ENCODE peak calls at places on chromosomes 3 and 15, in eight cellular contexts. One of them, this sample, is unnamed.

GRCh38 chr3:81268526-81268925 is 492.9 kb downstream of the GBE1 start:
- DNase-seq in cardiac fibroblast: no peak
- DNase-seq in NCI-H69: no peak
- DNase-seq in left ventricle myocardium inferior: no peak
- DNase-seq in activated naive CD8-positive, alpha-beta T cell treated with anti-CD3 and anti-CD28 coated beads, Interleukin-2, amount 50 U/mL, for 24 hours: no peak
- DNase-seq in MCF 10A: no peak
- DNase-seq in NCI-H1105: no peak
- DNase-seq in NCI-H774: no peak
- DNase-seq in this sample: no peak

GRCh38 chr3:174862101-174862500 is 3.0 kb downstream of the NAALADL2 start:
- DNase-seq in cardiac fibroblast: no peak
- DNase-seq in NCI-H69: peak
- DNase-seq in left ventricle myocardium inferior: no peak
- DNase-seq in activated naive CD8-positive, alpha-beta T cell treated with anti-CD3 and anti-CD28 coated beads, Interleukin-2, amount 50 U/mL, for 24 hours: no peak
- DNase-seq in MCF 10A: peak
- DNase-seq in NCI-H1105: peak
- DNase-seq in NCI-H774: peak
- DNase-seq in this sample: peak

GRCh38 chr3:33645060-33645841 is 72.8 kb downstream of the CLASP2 start:
- DNase-seq in cardiac fibroblast: peak
- DNase-seq in NCI-H69: peak
- DNase-seq in left ventricle myocardium inferior: no peak
- DNase-seq in activated naive CD8-positive, alpha-beta T cell treated with anti-CD3 and anti-CD28 coated beads, Interleukin-2, amount 50 U/mL, for 24 hours: peak
- DNase-seq in MCF 10A: peak
- DNase-seq in NCI-H1105: peak
- DNase-seq in NCI-H774: peak
- DNase-seq in this sample: no peak

GRCh38 chr3:129305592-129306091 is 27.0 kb downstream of the HMCES start:
- DNase-seq in cardiac fibroblast: peak
- DNase-seq in NCI-H69: peak
- DNase-seq in left ventricle myocardium inferior: peak
- DNase-seq in activated naive CD8-positive, alpha-beta T cell treated with anti-CD3 and anti-CD28 coated beads, Interleukin-2, amount 50 U/mL, for 24 hours: no peak
- DNase-seq in MCF 10A: no peak
- DNase-seq in NCI-H1105: peak
- DNase-seq in NCI-H774: peak
- DNase-seq in this sample: no peak

GRCh38 chr15:100097342-100097899 is 244.4 kb downstream of the ADAMTS17 start:
- DNase-seq in cardiac fibroblast: no peak
- DNase-seq in NCI-H69: no peak
- DNase-seq in left ventricle myocardium inferior: no peak
- DNase-seq in activated naive CD8-positive, alpha-beta T cell treated with anti-CD3 and anti-CD28 coated beads, Interleukin-2, amount 50 U/mL, for 24 hours: no peak
- DNase-seq in MCF 10A: no peak
- DNase-seq in NCI-H1105: no peak
- DNase-seq in NCI-H774: no peak
- DNase-seq in this sample: no peak

GRCh38 chr3:172107403-172107802 is 68.0 kb downstream of the FNDC3B start:
- DNase-seq in cardiac fibroblast: no peak
- DNase-seq in NCI-H69: no peak
- DNase-seq in left ventricle myocardium inferior: no peak
- DNase-seq in activated naive CD8-positive, alpha-beta T cell treated with anti-CD3 and anti-CD28 coated beads, Interleukin-2, amount 50 U/mL, for 24 hours: peak
- DNase-seq in MCF 10A: no peak
- DNase-seq in NCI-H1105: no peak
- DNase-seq in NCI-H774: no peak
- DNase-seq in this sample: no peak

GRCh38 chr3:151445283-151446001 is 15.4 kb downstream of the IGSF10 start:
- DNase-seq in cardiac fibroblast: peak
- DNase-seq in NCI-H69: no peak
- DNase-seq in left ventricle myocardium inferior: no peak
- DNase-seq in activated naive CD8-positive, alpha-beta T cell treated with anti-CD3 and anti-CD28 coated beads, Interleukin-2, amount 50 U/mL, for 24 hours: no peak
- DNase-seq in MCF 10A: peak
- DNase-seq in NCI-H1105: no peak
- DNase-seq in NCI-H774: no peak
- DNase-seq in this sample: peak

GRCh38 chr15:50183112-50183794 is 1.3 kb downstream of the SLC27A2 start:
- DNase-seq in cardiac fibroblast: no peak
- DNase-seq in NCI-H69: peak
- DNase-seq in left ventricle myocardium inferior: no peak
- DNase-seq in activated naive CD8-positive, alpha-beta T cell treated with anti-CD3 and anti-CD28 coated beads, Interleukin-2, amount 50 U/mL, for 24 hours: peak
- DNase-seq in MCF 10A: no peak
- DNase-seq in NCI-H1105: no peak
- DNase-seq in NCI-H774: no peak
- DNase-seq in this sample: peak

GRCh38 chr3:156631323-156631722 is 43.1 kb upstream of the TIPARP start:
- DNase-seq in cardiac fibroblast: no peak
- DNase-seq in NCI-H69: peak
- DNase-seq in left ventricle myocardium inferior: no peak
- DNase-seq in activated naive CD8-positive, alpha-beta T cell treated with anti-CD3 and anti-CD28 coated beads, Interleukin-2, amount 50 U/mL, for 24 hours: no peak
- DNase-seq in MCF 10A: peak
- DNase-seq in NCI-H1105: peak
- DNase-seq in NCI-H774: peak
- DNase-seq in this sample: no peak

GRCh38 chr15:94203321-94203720 is 28.0 kb upstream of the MCTP2 start:
- DNase-seq in cardiac fibroblast: no peak
- DNase-seq in NCI-H69: no peak
- DNase-seq in left ventricle myocardium inferior: no peak
- DNase-seq in activated naive CD8-positive, alpha-beta T cell treated with anti-CD3 and anti-CD28 coated beads, Interleukin-2, amount 50 U/mL, for 24 hours: no peak
- DNase-seq in MCF 10A: peak
- DNase-seq in NCI-H1105: no peak
- DNase-seq in NCI-H774: no peak
- DNase-seq in this sample: no peak

GRCh38 chr3:130508970-130509369 is 8.0 kb upstream of the COL6A6 start:
- DNase-seq in cardiac fibroblast: peak
- DNase-seq in NCI-H69: no peak
- DNase-seq in left ventricle myocardium inferior: peak
- DNase-seq in activated naive CD8-positive, alpha-beta T cell treated with anti-CD3 and anti-CD28 coated beads, Interleukin-2, amount 50 U/mL, for 24 hours: no peak
- DNase-seq in MCF 10A: no peak
- DNase-seq in NCI-H1105: no peak
- DNase-seq in NCI-H774: no peak
- DNase-seq in this sample: no peak

GRCh38 chr3:60065227-60065868 is 1015.5 kb upstream of the CFAP20DC start:
- DNase-seq in cardiac fibroblast: no peak
- DNase-seq in NCI-H69: no peak
- DNase-seq in left ventricle myocardium inferior: no peak
- DNase-seq in activated naive CD8-positive, alpha-beta T cell treated with anti-CD3 and anti-CD28 coated beads, Interleukin-2, amount 50 U/mL, for 24 hours: no peak
- DNase-seq in MCF 10A: no peak
- DNase-seq in NCI-H1105: no peak
- DNase-seq in NCI-H774: no peak
- DNase-seq in this sample: peak

GRCh38 chr3:8972614-8973013 is 9.3 kb upstream of the RAD18 start:
- DNase-seq in cardiac fibroblast: peak
- DNase-seq in NCI-H69: peak
- DNase-seq in left ventricle myocardium inferior: no peak
- DNase-seq in activated naive CD8-positive, alpha-beta T cell treated with anti-CD3 and anti-CD28 coated beads, Interleukin-2, amount 50 U/mL, for 24 hours: no peak
- DNase-seq in MCF 10A: peak
- DNase-seq in NCI-H1105: no peak
- DNase-seq in NCI-H774: no peak
- DNase-seq in this sample: peak

GRCh38 chr15:92623435-92623834 is 32.1 kb downstream of the FAM174B start:
- DNase-seq in cardiac fibroblast: no peak
- DNase-seq in NCI-H69: peak
- DNase-seq in left ventricle myocardium inferior: no peak
- DNase-seq in activated naive CD8-positive, alpha-beta T cell treated with anti-CD3 and anti-CD28 coated beads, Interleukin-2, amount 50 U/mL, for 24 hours: no peak
- DNase-seq in MCF 10A: peak
- DNase-seq in NCI-H1105: peak
- DNase-seq in NCI-H774: peak
- DNase-seq in this sample: no peak

GRCh38 chr3:171980578-171981270 is 58.7 kb upstream of the FNDC3B start:
- DNase-seq in cardiac fibroblast: peak
- DNase-seq in NCI-H69: peak
- DNase-seq in left ventricle myocardium inferior: no peak
- DNase-seq in activated naive CD8-positive, alpha-beta T cell treated with anti-CD3 and anti-CD28 coated beads, Interleukin-2, amount 50 U/mL, for 24 hours: no peak
- DNase-seq in MCF 10A: no peak
- DNase-seq in NCI-H1105: no peak
- DNase-seq in NCI-H774: no peak
- DNase-seq in this sample: peak

GRCh38 chr3:141941093-141941492 is 64.7 kb downstream of the ATP1B3 start:
- DNase-seq in cardiac fibroblast: no peak
- DNase-seq in NCI-H69: no peak
- DNase-seq in left ventricle myocardium inferior: no peak
- DNase-seq in activated naive CD8-positive, alpha-beta T cell treated with anti-CD3 and anti-CD28 coated beads, Interleukin-2, amount 50 U/mL, for 24 hours: no peak
- DNase-seq in MCF 10A: no peak
- DNase-seq in NCI-H1105: no peak
- DNase-seq in NCI-H774: no peak
- DNase-seq in this sample: no peak

GRCh38 chr15:43509002-43509922 is 8.1 kb upstream of the MAP1A start:
- DNase-seq in cardiac fibroblast: peak
- DNase-seq in NCI-H69: peak
- DNase-seq in left ventricle myocardium inferior: no peak
- DNase-seq in activated naive CD8-positive, alpha-beta T cell treated with anti-CD3 and anti-CD28 coated beads, Interleukin-2, amount 50 U/mL, for 24 hours: no peak
- DNase-seq in MCF 10A: no peak
- DNase-seq in NCI-H1105: peak
- DNase-seq in NCI-H774: no peak
- DNase-seq in this sample: peak

GRCh38 chr15:59191855-59192237 is 14.8 kb upstream of the LDHAL6B start:
- DNase-seq in cardiac fibroblast: peak
- DNase-seq in NCI-H69: no peak
- DNase-seq in left ventricle myocardium inferior: no peak
- DNase-seq in activated naive CD8-positive, alpha-beta T cell treated with anti-CD3 and anti-CD28 coated beads, Interleukin-2, amount 50 U/mL, for 24 hours: no peak
- DNase-seq in MCF 10A: peak
- DNase-seq in NCI-H1105: no peak
- DNase-seq in NCI-H774: no peak
- DNase-seq in this sample: peak

GRCh38 chr3:172666181-172666872 is 44.5 kb downstream of the NCEH1 start:
- DNase-seq in cardiac fibroblast: no peak
- DNase-seq in NCI-H69: peak
- DNase-seq in left ventricle myocardium inferior: no peak
- DNase-seq in activated naive CD8-positive, alpha-beta T cell treated with anti-CD3 and anti-CD28 coated beads, Interleukin-2, amount 50 U/mL, for 24 hours: no peak
- DNase-seq in MCF 10A: peak
- DNase-seq in NCI-H1105: no peak
- DNase-seq in NCI-H774: no peak
- DNase-seq in this sample: no peak